ENCODE peak calls at places on chromosomes 5 and 9, in ten cellular contexts. One of them, this sample, is unnamed.

GRCh38 chr5:6723901-6724300 is 10.7 kb downstream of the TENT4A start:
- DNase-seq in uterus: no peak
- DNase-seq in endodermal cell: no peak
- DNase-seq in GM23338: no peak
- DNase-seq in A549: no peak
- DNase-seq in HCT116: no peak
- DNase-seq in esophagus squamous epithelium: no peak
- DNase-seq in osteoblast: no peak
- DNase-seq in CD8-positive, alpha-beta T cell: no peak
- DNase-seq in thoracic aorta: no peak
- DNase-seq in this sample: no peak

GRCh38 chr5:53035868-53036381 is 46.8 kb downstream of the ITGA2 start:
- DNase-seq in CD8-positive, alpha-beta T cell: no peak
- DNase-seq in GM23338: peak
- DNase-seq in esophagus squamous epithelium: no peak
- DNase-seq in thoracic aorta: no peak
- DNase-seq in A549: peak
- DNase-seq in osteoblast: no peak
- DNase-seq in endodermal cell: peak
- DNase-seq in HCT116: no peak
- DNase-seq in uterus: no peak
- DNase-seq in this sample: peak

GRCh38 chr9:95508242-95508967 is 8.4 kb downstream of the PTCH1 start:
- DNase-seq in HCT116: no peak
- DNase-seq in CD8-positive, alpha-beta T cell: no peak
- DNase-seq in esophagus squamous epithelium: no peak
- DNase-seq in GM23338: no peak
- DNase-seq in thoracic aorta: no peak
- DNase-seq in uterus: no peak
- DNase-seq in osteoblast: no peak
- DNase-seq in endodermal cell: peak
- DNase-seq in A549: no peak
- DNase-seq in this sample: peak

GRCh38 chr5:34487202-34487879 is 168.8 kb upstream of the RAI14 start:
- DNase-seq in A549: no peak
- DNase-seq in uterus: no peak
- DNase-seq in osteoblast: peak
- DNase-seq in HCT116: no peak
- DNase-seq in endodermal cell: no peak
- DNase-seq in GM23338: no peak
- DNase-seq in thoracic aorta: no peak
- DNase-seq in esophagus squamous epithelium: no peak
- DNase-seq in CD8-positive, alpha-beta T cell: no peak
- DNase-seq in this sample: no peak

GRCh38 chr5:31023105-31023504 is 170.4 kb upstream of the CDH6 start:
- DNase-seq in GM23338: no peak
- DNase-seq in A549: no peak
- DNase-seq in uterus: no peak
- DNase-seq in esophagus squamous epithelium: no peak
- DNase-seq in osteoblast: no peak
- DNase-seq in CD8-positive, alpha-beta T cell: no peak
- DNase-seq in thoracic aorta: no peak
- DNase-seq in endodermal cell: no peak
- DNase-seq in HCT116: no peak
- DNase-seq in this sample: peak

GRCh38 chr9:34376596-34377401 is at the start of gene MYORG:
- DNase-seq in HCT116: peak
- DNase-seq in GM23338: peak
- DNase-seq in osteoblast: peak
- DNase-seq in uterus: peak
- DNase-seq in A549: peak
- DNase-seq in CD8-positive, alpha-beta T cell: peak
- DNase-seq in endodermal cell: peak
- DNase-seq in esophagus squamous epithelium: peak
- DNase-seq in thoracic aorta: peak
- DNase-seq in this sample: peak

GRCh38 chr5:130502702-130503101 is 598.4 kb downstream of the CHSY3 start:
- DNase-seq in GM23338: peak
- DNase-seq in A549: no peak
- DNase-seq in esophagus squamous epithelium: no peak
- DNase-seq in thoracic aorta: no peak
- DNase-seq in HCT116: no peak
- DNase-seq in osteoblast: no peak
- DNase-seq in endodermal cell: no peak
- DNase-seq in CD8-positive, alpha-beta T cell: no peak
- DNase-seq in uterus: no peak
- DNase-seq in this sample: no peak

GRCh38 chr9:134192951-134193731 is 28.8 kb upstream of the RNU6ATAC start:
- DNase-seq in A549: no peak
- DNase-seq in CD8-positive, alpha-beta T cell: no peak
- DNase-seq in HCT116: no peak
- DNase-seq in esophagus squamous epithelium: no peak
- DNase-seq in uterus: peak
- DNase-seq in osteoblast: no peak
- DNase-seq in GM23338: no peak
- DNase-seq in thoracic aorta: no peak
- DNase-seq in endodermal cell: peak
- DNase-seq in this sample: no peak

GRCh38 chr5:147482426-147483196 is 27.3 kb downstream of the DPYSL3 start:
- DNase-seq in HCT116: no peak
- DNase-seq in CD8-positive, alpha-beta T cell: no peak
- DNase-seq in esophagus squamous epithelium: no peak
- DNase-seq in GM23338: no peak
- DNase-seq in A549: no peak
- DNase-seq in thoracic aorta: no peak
- DNase-seq in uterus: no peak
- DNase-seq in osteoblast: no peak
- DNase-seq in endodermal cell: no peak
- DNase-seq in this sample: no peak

GRCh38 chr5:82793808-82794419 is 283.3 kb downstream of the TMEM167A start:
- DNase-seq in osteoblast: no peak
- DNase-seq in esophagus squamous epithelium: no peak
- DNase-seq in GM23338: peak
- DNase-seq in endodermal cell: peak
- DNase-seq in HCT116: peak
- DNase-seq in uterus: no peak
- DNase-seq in CD8-positive, alpha-beta T cell: peak
- DNase-seq in thoracic aorta: no peak
- DNase-seq in A549: peak
- DNase-seq in this sample: peak

GRCh38 chr5:19920761-19921160 is 67.2 kb downstream of the CDH18 start:
- DNase-seq in endodermal cell: no peak
- DNase-seq in uterus: no peak
- DNase-seq in A549: no peak
- DNase-seq in CD8-positive, alpha-beta T cell: no peak
- DNase-seq in HCT116: no peak
- DNase-seq in esophagus squamous epithelium: no peak
- DNase-seq in osteoblast: no peak
- DNase-seq in GM23338: no peak
- DNase-seq in thoracic aorta: no peak
- DNase-seq in this sample: no peak

DNA sequence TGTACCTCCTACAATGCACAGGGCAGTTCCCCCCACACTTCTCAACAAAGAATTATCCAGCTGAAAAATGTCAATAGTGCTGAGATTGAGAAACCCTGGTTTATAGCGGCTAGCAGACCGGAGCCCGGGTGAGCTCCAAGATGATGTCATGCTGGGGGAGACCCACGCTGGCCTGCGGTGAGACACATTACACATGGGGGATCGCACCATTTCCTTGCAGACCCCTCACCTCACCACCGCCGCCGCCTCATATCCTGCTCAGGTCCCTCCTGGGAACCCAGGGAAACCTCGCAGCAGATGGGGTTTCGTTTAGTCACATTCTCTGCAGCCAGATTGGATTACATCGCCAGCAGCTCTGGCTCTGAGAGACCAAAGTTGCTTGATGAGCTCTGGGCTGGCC is 14.7 kb upstream of the TNC start:
- DNase-seq in osteoblast: peak
- DNase-seq in GM23338: peak
- DNase-seq in A549: no peak
- DNase-seq in esophagus squamous epithelium: no peak
- DNase-seq in HCT116: no peak
- DNase-seq in uterus: no peak
- DNase-seq in thoracic aorta: no peak
- DNase-seq in CD8-positive, alpha-beta T cell: no peak
- DNase-seq in endodermal cell: no peak
- DNase-seq in this sample: no peak
- H3K27ac ChIP-seq in osteoblast: peak
- H3K27ac ChIP-seq in GM23338: no peak
- H3K27ac ChIP-seq in A549: no peak
- H3K27ac ChIP-seq in esophagus squamous epithelium: peak
- H3K27ac ChIP-seq in HCT116: no peak
- H3K27ac ChIP-seq in uterus: no peak
- H3K27ac ChIP-seq in thoracic aorta: no peak
- H3K27ac ChIP-seq in CD8-positive, alpha-beta T cell: no peak
- H3K27ac ChIP-seq in endodermal cell: no peak
- H3K27ac ChIP-seq in this sample: no peak

GRCh38 chr9:129672702-129673101 is 7.3 kb downstream of the PRRX2 start:
- DNase-seq in osteoblast: peak
- DNase-seq in CD8-positive, alpha-beta T cell: no peak
- DNase-seq in esophagus squamous epithelium: no peak
- DNase-seq in thoracic aorta: no peak
- DNase-seq in uterus: no peak
- DNase-seq in GM23338: no peak
- DNase-seq in A549: no peak
- DNase-seq in HCT116: no peak
- DNase-seq in endodermal cell: no peak
- DNase-seq in this sample: no peak

GRCh38 chr9:129674229-129674628 is 8.8 kb downstream of the PRRX2 start:
- DNase-seq in uterus: no peak
- DNase-seq in endodermal cell: no peak
- DNase-seq in GM23338: no peak
- DNase-seq in esophagus squamous epithelium: no peak
- DNase-seq in osteoblast: peak
- DNase-seq in CD8-positive, alpha-beta T cell: no peak
- DNase-seq in HCT116: no peak
- DNase-seq in A549: no peak
- DNase-seq in thoracic aorta: no peak
- DNase-seq in this sample: no peak

GRCh38 chr9:129675656-129676055 is 10.2 kb downstream of the PRRX2 start:
- DNase-seq in osteoblast: peak
- DNase-seq in HCT116: no peak
- DNase-seq in CD8-positive, alpha-beta T cell: no peak
- DNase-seq in esophagus squamous epithelium: no peak
- DNase-seq in thoracic aorta: no peak
- DNase-seq in GM23338: no peak
- DNase-seq in uterus: no peak
- DNase-seq in endodermal cell: no peak
- DNase-seq in A549: no peak
- DNase-seq in this sample: no peak

GRCh38 chr9:129671519-129671918 is 6.1 kb downstream of the PRRX2 start:
- DNase-seq in endodermal cell: no peak
- DNase-seq in HCT116: no peak
- DNase-seq in osteoblast: peak
- DNase-seq in CD8-positive, alpha-beta T cell: no peak
- DNase-seq in A549: no peak
- DNase-seq in GM23338: no peak
- DNase-seq in uterus: no peak
- DNase-seq in thoracic aorta: no peak
- DNase-seq in esophagus squamous epithelium: no peak
- DNase-seq in this sample: no peak

GRCh38 chr9:129673602-129674001 is 8.2 kb downstream of the PRRX2 start:
- DNase-seq in osteoblast: peak
- DNase-seq in esophagus squamous epithelium: no peak
- DNase-seq in A549: no peak
- DNase-seq in endodermal cell: no peak
- DNase-seq in thoracic aorta: no peak
- DNase-seq in CD8-positive, alpha-beta T cell: no peak
- DNase-seq in HCT116: no peak
- DNase-seq in uterus: no peak
- DNase-seq in GM23338: no peak
- DNase-seq in this sample: no peak
- TF ChIP-seq CTCF in osteoblast: no peak
- TF ChIP-seq CTCF in esophagus squamous epithelium: no peak
- TF ChIP-seq CTCF in A549: no peak
- TF ChIP-seq CTCF in endodermal cell: no peak
- TF ChIP-seq CTCF in thoracic aorta: no peak
- TF ChIP-seq CTCF in CD8-positive, alpha-beta T cell: no peak
- TF ChIP-seq CTCF in HCT116: no peak
- TF ChIP-seq CTCF in uterus: no peak
- TF ChIP-seq CTCF in GM23338: no peak
- TF ChIP-seq CTCF in this sample: no peak

GRCh38 chr5:54883374-54884194 is 101.8 kb downstream of the ESM1 start:
- DNase-seq in HCT116: no peak
- DNase-seq in endodermal cell: peak
- DNase-seq in GM23338: peak
- DNase-seq in CD8-positive, alpha-beta T cell: no peak
- DNase-seq in thoracic aorta: no peak
- DNase-seq in uterus: peak
- DNase-seq in osteoblast: peak
- DNase-seq in esophagus squamous epithelium: no peak
- DNase-seq in A549: no peak
- DNase-seq in this sample: peak
- H3K27ac ChIP-seq in HCT116: no peak
- H3K27ac ChIP-seq in endodermal cell: no peak
- H3K27ac ChIP-seq in GM23338: no peak
- H3K27ac ChIP-seq in CD8-positive, alpha-beta T cell: no peak
- H3K27ac ChIP-seq in thoracic aorta: no peak
- H3K27ac ChIP-seq in uterus: peak
- H3K27ac ChIP-seq in osteoblast: no peak
- H3K27ac ChIP-seq in esophagus squamous epithelium: no peak
- H3K27ac ChIP-seq in A549: peak
- H3K27ac ChIP-seq in this sample: no peak

GRCh38 chr9:99835581-99835980 is 13.9 kb downstream of the NR4A3 start:
- DNase-seq in uterus: no peak
- DNase-seq in endodermal cell: no peak
- DNase-seq in CD8-positive, alpha-beta T cell: no peak
- DNase-seq in osteoblast: no peak
- DNase-seq in A549: no peak
- DNase-seq in HCT116: no peak
- DNase-seq in esophagus squamous epithelium: no peak
- DNase-seq in GM23338: no peak
- DNase-seq in thoracic aorta: no peak
- DNase-seq in this sample: no peak
- TF ChIP-seq CTCF in uterus: no peak
- TF ChIP-seq CTCF in endodermal cell: no peak
- TF ChIP-seq CTCF in CD8-positive, alpha-beta T cell: no peak
- TF ChIP-seq CTCF in osteoblast: no peak
- TF ChIP-seq CTCF in A549: no peak
- TF ChIP-seq CTCF in HCT116: no peak
- TF ChIP-seq CTCF in esophagus squamous epithelium: no peak
- TF ChIP-seq CTCF in GM23338: no peak
- TF ChIP-seq CTCF in thoracic aorta: no peak
- TF ChIP-seq CTCF in this sample: no peak

DNA sequence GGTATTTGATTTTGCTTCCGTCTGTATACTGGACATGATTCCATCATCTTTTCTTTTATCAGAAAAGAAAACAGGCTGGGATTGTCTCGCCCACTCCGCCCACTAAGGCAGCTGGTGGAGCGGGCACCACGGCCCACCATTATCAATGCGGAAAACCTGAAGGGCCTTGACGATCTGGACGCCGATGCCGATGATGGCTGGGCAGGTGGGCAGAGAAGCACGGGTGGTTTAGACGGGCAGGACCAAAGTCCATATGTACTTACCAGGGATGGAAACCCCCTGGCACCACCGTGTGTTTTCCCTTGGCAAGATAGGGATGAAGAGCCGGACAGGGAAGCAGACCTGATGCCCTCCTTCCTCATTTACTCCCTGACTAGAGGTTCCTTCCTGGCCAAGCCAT is 53.7 kb downstream of the PRRC2B start:
- DNase-seq in GM23338: no peak
- DNase-seq in A549: no peak
- DNase-seq in thoracic aorta: no peak
- DNase-seq in esophagus squamous epithelium: no peak
- DNase-seq in uterus: no peak
- DNase-seq in osteoblast: no peak
- DNase-seq in endodermal cell: no peak
- DNase-seq in CD8-positive, alpha-beta T cell: no peak
- DNase-seq in HCT116: no peak
- DNase-seq in this sample: no peak
- H3K27ac ChIP-seq in GM23338: peak
- H3K27ac ChIP-seq in A549: no peak
- H3K27ac ChIP-seq in thoracic aorta: no peak
- H3K27ac ChIP-seq in esophagus squamous epithelium: no peak
- H3K27ac ChIP-seq in uterus: no peak
- H3K27ac ChIP-seq in osteoblast: no peak
- H3K27ac ChIP-seq in endodermal cell: no peak
- H3K27ac ChIP-seq in CD8-positive, alpha-beta T cell: no peak
- H3K27ac ChIP-seq in HCT116: no peak
- H3K27ac ChIP-seq in this sample: no peak